ENCODE peak calls at places on chromosome X, in six cellular contexts. K is psoas muscle, S is aorta, P is sigmoid colon, V is osteocyte, E is MCF 10A. W is an unnamed sample.

GRCh38 chrX:134753185-134754008 is 95.1 kb upstream of the PLAC1 start:
- DNase-seq in P (no peak), S (no peak), K (no peak), E (peak; percentile 31), V (no peak), W (no peak)

GRCh38 chrX:40885984-40886383 is 150.6 kb upstream of the MED14 start:
- DNase-seq in K (no peak), V (no peak), P (no peak), S (no peak), E (no peak), W (no peak)

GRCh38 chrX:70168238-70169188 is 8.8 kb upstream of the DGAT2L6 start:
- DNase-seq in V (peak; percentile 49), K (peak; percentile 19), S (no peak), P (no peak), E (peak; percentile 30), W (no peak)

GRCh38 chrX:51568586-51568985 is 50.1 kb downstream of the CENPVL3 start:
- DNase-seq in E (peak; percentile 25), S (no peak), K (no peak), V (no peak), P (no peak), W (no peak)

GRCh38 chrX:100747090-100747489 is 15.2 kb upstream of the SYTL4 start:
- DNase-seq in P (no peak), K (no peak), V (no peak), S (no peak), E (no peak), W (no peak)

GRCh38 chrX:3076416-3076991 is 35.2 kb downstream of the ARSF start:
- DNase-seq in S (no peak), V (peak; percentile 71), P (no peak), K (no peak), E (no peak), W (no peak)

GRCh38 chrX:136227948-136228584 is 23.1 kb downstream of the MAP7D3 start:
- DNase-seq in E (no peak), P (no peak), V (no peak), K (no peak), S (no peak), W (no peak)

GRCh38 chrX:153971632-153972367 is at the start of gene HCFC1:
- DNase-seq in P (peak; percentile 98), S (peak; percentile 98), K (peak; percentile 95), E (peak; percentile 92), V (peak; percentile 99), W (peak; percentile 97)

GRCh38 chrX:110001702-110002299 is 1.1 kb upstream of the TMEM164 start:
- DNase-seq in P (no peak), S (no peak), V (no peak), E (no peak), K (no peak), W (no peak)